ENCODE peak calls at places on chromosomes 1 and 21, in five cellular contexts. One of them, this sample, is unnamed.

GRCh38 chr1:208081972-208082371 is 162.2 kb downstream of the PLXNA2 start:
- DNase-seq in H1: no peak
- DNase-seq in PC-3: no peak
- DNase-seq in fibroblast of lung: peak; percentile 16
- DNase-seq in mesendoderm: peak; percentile 51
- DNase-seq in this sample: no peak

GRCh38 chr1:153567621-153568366 is 2.1 kb upstream of the S100A2 start:
- DNase-seq in H1: no peak
- DNase-seq in PC-3: peak; percentile 98
- DNase-seq in fibroblast of lung: peak; percentile 76
- DNase-seq in mesendoderm: peak; percentile 70
- DNase-seq in this sample: peak; percentile 39

GRCh38 chr1:10122926-10123325 is 87.4 kb upstream of the KIF1B start:
- DNase-seq in H1: no peak
- DNase-seq in PC-3: peak; percentile 6
- DNase-seq in fibroblast of lung: peak; percentile 91
- DNase-seq in mesendoderm: no peak
- DNase-seq in this sample: no peak

GRCh38 chr1:32180186-32181060 is 948 bp downstream of the TXLNA start:
- DNase-seq in H1: peak; percentile 61
- DNase-seq in PC-3: peak; percentile 33
- DNase-seq in fibroblast of lung: peak; percentile 50
- DNase-seq in mesendoderm: peak; percentile 63
- DNase-seq in this sample: peak; percentile 68

GRCh38 chr1:98797506-98797905 is 136.0 kb downstream of the SNX7 start:
- DNase-seq in H1: no peak
- DNase-seq in PC-3: no peak
- DNase-seq in fibroblast of lung: no peak
- DNase-seq in mesendoderm: no peak
- DNase-seq in this sample: no peak

GRCh38 chr1:211285196-211285595 is 26.0 kb downstream of the RCOR3 start:
- DNase-seq in H1: no peak
- DNase-seq in PC-3: no peak
- DNase-seq in fibroblast of lung: peak; percentile 85
- DNase-seq in mesendoderm: no peak
- DNase-seq in this sample: no peak

GRCh38 chr1:21520899-21521716 is 11.9 kb downstream of the ALPL start:
- DNase-seq in H1: no peak
- DNase-seq in PC-3: no peak
- DNase-seq in fibroblast of lung: peak; percentile 64
- DNase-seq in mesendoderm: no peak
- DNase-seq in this sample: peak; percentile 82

GRCh38 chr1:93815738-93816110 is 63.3 kb downstream of the DNTTIP2 start:
- DNase-seq in H1: no peak
- DNase-seq in PC-3: no peak
- DNase-seq in fibroblast of lung: peak; percentile 69
- DNase-seq in mesendoderm: peak; percentile 92
- DNase-seq in this sample: no peak

GRCh38 chr21:44892536-44893277 is 19.2 kb upstream of the PTTG1IP start:
- DNase-seq in H1: peak; percentile 93
- DNase-seq in PC-3: peak; percentile 70
- DNase-seq in fibroblast of lung: no peak
- DNase-seq in mesendoderm: peak; percentile 45
- DNase-seq in this sample: peak; percentile 92

GRCh38 chr1:55369474-55369873 is 154.3 kb upstream of the USP24 start:
- DNase-seq in H1: no peak
- DNase-seq in PC-3: peak; percentile 81
- DNase-seq in fibroblast of lung: peak; percentile 77
- DNase-seq in mesendoderm: no peak
- DNase-seq in this sample: no peak

GRCh38 chr1:45566722-45567121 is 16.1 kb downstream of the AKR1A1 start:
- DNase-seq in H1: no peak
- DNase-seq in PC-3: no peak
- DNase-seq in fibroblast of lung: no peak
- DNase-seq in mesendoderm: no peak
- DNase-seq in this sample: no peak

GRCh38 chr1:22641906-22642636 is 1.4 kb upstream of the C1QC start:
- DNase-seq in H1: peak; percentile 97
- DNase-seq in PC-3: peak; percentile 69
- DNase-seq in fibroblast of lung: peak; percentile 23
- DNase-seq in mesendoderm: peak; percentile 57
- DNase-seq in this sample: peak; percentile 89

GRCh38 chr1:25538165-25538860 is 5.1 kb upstream of the LDLRAP1 start:
- DNase-seq in H1: no peak
- DNase-seq in PC-3: no peak
- DNase-seq in fibroblast of lung: no peak
- DNase-seq in mesendoderm: no peak
- DNase-seq in this sample: no peak

GRCh38 chr21:32131960-32132359 is 146.9 kb downstream of the MIS18A start:
- DNase-seq in H1: peak; percentile 22
- DNase-seq in PC-3: peak; percentile 34
- DNase-seq in fibroblast of lung: peak; percentile 42
- DNase-seq in mesendoderm: peak; percentile 26
- DNase-seq in this sample: no peak

GRCh38 chr1:46784666-46785065 is 14.2 kb upstream of the CYP4B1 start:
- DNase-seq in H1: no peak
- DNase-seq in PC-3: no peak
- DNase-seq in fibroblast of lung: no peak
- DNase-seq in mesendoderm: peak; percentile 62
- DNase-seq in this sample: no peak

GRCh38 chr1:75174031-75174760 is 40.0 kb downstream of the LHX8 start:
- DNase-seq in H1: no peak
- DNase-seq in PC-3: no peak
- DNase-seq in fibroblast of lung: no peak
- DNase-seq in mesendoderm: no peak
- DNase-seq in this sample: no peak

GRCh38 chr1:85366391-85366790 is 90.0 kb upstream of the BCL10 start:
- DNase-seq in H1: no peak
- DNase-seq in PC-3: peak; percentile 75
- DNase-seq in fibroblast of lung: peak; percentile 90
- DNase-seq in mesendoderm: no peak
- DNase-seq in this sample: no peak

DNA sequence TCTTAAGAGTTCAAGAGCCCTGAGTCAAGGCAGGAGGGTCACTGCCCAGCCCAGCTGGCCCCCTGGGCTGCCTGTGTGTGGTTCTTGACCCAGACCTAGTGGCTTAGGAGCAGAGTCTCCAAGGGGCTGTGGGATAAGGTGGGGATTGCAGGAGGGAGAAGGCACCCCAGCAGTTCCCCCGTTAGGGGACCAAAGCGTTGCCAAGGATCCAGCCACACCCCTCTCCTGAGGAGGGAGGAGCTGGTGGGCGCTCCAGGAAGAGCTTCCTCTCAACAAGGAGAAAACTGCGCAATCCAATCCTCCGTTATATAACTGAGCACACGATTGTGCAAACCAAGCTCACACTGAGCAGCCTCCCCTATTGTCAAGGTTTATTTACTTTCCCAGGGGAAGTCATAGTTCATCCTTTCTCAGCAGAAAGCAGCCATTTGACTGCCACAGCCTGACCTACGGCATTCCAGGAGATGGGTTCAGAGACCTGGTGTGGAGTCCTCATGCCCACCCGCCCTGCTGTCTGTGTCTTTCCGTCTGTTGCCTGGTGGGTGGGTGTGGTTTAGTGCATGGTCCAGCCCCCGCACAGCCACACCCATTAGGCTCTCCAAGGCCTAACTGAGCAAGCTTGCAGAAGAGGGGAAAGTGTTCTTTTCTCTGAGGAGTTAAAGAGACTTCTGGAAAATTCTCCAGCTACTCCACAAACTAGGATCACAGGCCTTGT is 3.5 kb downstream of the EPHX1 start:
- DNase-seq in H1: no peak
- DNase-seq in PC-3: peak; percentile 20
- DNase-seq in fibroblast of lung: no peak
- DNase-seq in mesendoderm: peak; percentile 57
- DNase-seq in this sample: peak; percentile 52
- H3K9ac ChIP-seq in H1: no peak overlapping the region
- H3K9ac ChIP-seq in PC-3: no peak overlapping the region
- H3K9ac ChIP-seq in fibroblast of lung: no peak overlapping the region
- H3K9ac ChIP-seq in mesendoderm: peak overlapping the region; percentile 8
- H3K9ac ChIP-seq in this sample: no peak overlapping the region

DNA sequence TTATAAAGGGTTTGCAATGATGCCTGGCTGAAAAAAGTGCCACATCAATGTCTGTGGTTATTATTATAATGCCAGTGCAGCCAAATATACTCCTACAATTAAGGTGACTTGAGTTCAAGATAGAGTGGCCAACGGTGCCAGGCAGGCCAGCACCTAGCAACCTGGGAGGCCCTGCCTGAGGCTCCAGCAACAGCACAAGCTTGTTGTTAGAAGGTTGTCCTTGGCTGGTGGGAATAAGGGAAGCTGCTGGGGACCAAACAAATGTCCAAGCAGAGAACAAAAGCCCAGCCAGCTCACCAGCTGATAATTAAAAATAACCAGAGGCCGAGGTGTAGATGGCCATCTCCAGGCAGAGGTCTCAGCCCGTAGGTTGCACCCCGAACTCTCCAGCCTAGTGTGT is 2.0 kb downstream of the TMPRSS2 start:
- DNase-seq in H1: no peak
- DNase-seq in PC-3: no peak
- DNase-seq in fibroblast of lung: no peak
- DNase-seq in mesendoderm: no peak
- DNase-seq in this sample: no peak
- H3K4me1 ChIP-seq in H1: no peaks in the 10 kb centered on the region
- H3K4me1 ChIP-seq in PC-3: peaks cover 38% of the 10 kb centered on the region
- H3K4me1 ChIP-seq in fibroblast of lung: no peaks in the 10 kb centered on the region
- H3K4me1 ChIP-seq in mesendoderm: no peaks in the 10 kb centered on the region
- H3K4me1 ChIP-seq in this sample: no peaks in the 10 kb centered on the region

GRCh38 chr1:183070923-183071618 is 47.9 kb downstream of the LAMC1 start:
- DNase-seq in H1: no peak
- DNase-seq in PC-3: peak; percentile 69
- DNase-seq in fibroblast of lung: peak; percentile 98
- DNase-seq in mesendoderm: peak; percentile 65
- DNase-seq in this sample: peak; percentile 58

GRCh38 chr1:183073320-183073719 is 50.1 kb downstream of the LAMC1 start:
- DNase-seq in H1: no peak
- DNase-seq in PC-3: no peak
- DNase-seq in fibroblast of lung: no peak
- DNase-seq in mesendoderm: no peak
- DNase-seq in this sample: no peak

GRCh38 chr1:183074215-183074614 is 51.0 kb downstream of the LAMC1 start:
- DNase-seq in H1: no peak
- DNase-seq in PC-3: no peak
- DNase-seq in fibroblast of lung: no peak
- DNase-seq in mesendoderm: no peak
- DNase-seq in this sample: no peak

GRCh38 chr1:183069562-183070216 is 46.5 kb downstream of the LAMC1 start:
- DNase-seq in H1: no peak
- DNase-seq in PC-3: peak; percentile 90
- DNase-seq in fibroblast of lung: peak; percentile 68
- DNase-seq in mesendoderm: no peak
- DNase-seq in this sample: no peak

GRCh38 chr1:183070234-183070922 is 47.2 kb downstream of the LAMC1 start:
- DNase-seq in H1: no peak
- DNase-seq in PC-3: no peak
- DNase-seq in fibroblast of lung: no peak
- DNase-seq in mesendoderm: no peak
- DNase-seq in this sample: no peak
- H3K27ac ChIP-seq in H1: no peak overlapping the region
- H3K27ac ChIP-seq in PC-3: peak overlapping the region; percentile 96
- H3K27ac ChIP-seq in fibroblast of lung: no peak overlapping the region
- H3K27ac ChIP-seq in mesendoderm: no peak overlapping the region
- H3K27ac ChIP-seq in this sample: no peak overlapping the region

GRCh38 chr1:17210176-17210575 is 5.2 kb downstream of the PADI1 start:
- DNase-seq in H1: no peak
- DNase-seq in PC-3: no peak
- DNase-seq in fibroblast of lung: peak; percentile 33
- DNase-seq in mesendoderm: peak; percentile 41
- DNase-seq in this sample: no peak

GRCh38 chr1:17211377-17211776 is 6.4 kb downstream of the PADI1 start:
- DNase-seq in H1: no peak
- DNase-seq in PC-3: no peak
- DNase-seq in fibroblast of lung: no peak
- DNase-seq in mesendoderm: no peak
- DNase-seq in this sample: no peak

GRCh38 chr1:17213433-17214148 is 8.7 kb downstream of the PADI1 start:
- DNase-seq in H1: no peak
- DNase-seq in PC-3: no peak
- DNase-seq in fibroblast of lung: no peak
- DNase-seq in mesendoderm: no peak
- DNase-seq in this sample: no peak

GRCh38 chr1:17212487-17213121 is 7.7 kb downstream of the PADI1 start:
- DNase-seq in H1: no peak
- DNase-seq in PC-3: no peak
- DNase-seq in fibroblast of lung: peak; percentile 83
- DNase-seq in mesendoderm: peak; percentile 49
- DNase-seq in this sample: no peak

DNA sequence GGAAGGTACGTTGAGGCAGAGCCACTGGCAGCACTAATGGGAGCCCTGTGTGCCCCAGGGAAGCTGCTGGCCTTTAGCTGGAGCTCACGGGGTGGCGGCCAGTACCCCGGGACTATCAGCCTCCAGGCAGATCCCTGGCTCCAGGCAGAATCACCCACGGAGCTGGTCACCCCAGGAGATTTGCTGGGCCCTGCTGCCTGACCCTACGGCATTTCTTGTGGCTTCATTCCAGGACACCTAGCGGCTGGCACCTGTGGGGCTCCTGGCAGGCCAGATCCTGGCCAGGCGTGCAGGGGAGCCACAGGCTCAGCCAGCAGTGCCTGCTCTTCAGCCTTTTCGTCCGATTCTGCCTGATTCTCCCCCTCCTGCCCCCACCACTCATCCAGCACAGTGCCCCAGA is 7.1 kb downstream of the PADI1 start:
- DNase-seq in H1: no peak
- DNase-seq in PC-3: no peak
- DNase-seq in fibroblast of lung: no peak
- DNase-seq in mesendoderm: no peak
- DNase-seq in this sample: no peak
- H3K9ac ChIP-seq in H1: no peak overlapping the region
- H3K9ac ChIP-seq in PC-3: no peak overlapping the region
- H3K9ac ChIP-seq in fibroblast of lung: no peak overlapping the region
- H3K9ac ChIP-seq in mesendoderm: no peak overlapping the region
- H3K9ac ChIP-seq in this sample: no peak overlapping the region

DNA sequence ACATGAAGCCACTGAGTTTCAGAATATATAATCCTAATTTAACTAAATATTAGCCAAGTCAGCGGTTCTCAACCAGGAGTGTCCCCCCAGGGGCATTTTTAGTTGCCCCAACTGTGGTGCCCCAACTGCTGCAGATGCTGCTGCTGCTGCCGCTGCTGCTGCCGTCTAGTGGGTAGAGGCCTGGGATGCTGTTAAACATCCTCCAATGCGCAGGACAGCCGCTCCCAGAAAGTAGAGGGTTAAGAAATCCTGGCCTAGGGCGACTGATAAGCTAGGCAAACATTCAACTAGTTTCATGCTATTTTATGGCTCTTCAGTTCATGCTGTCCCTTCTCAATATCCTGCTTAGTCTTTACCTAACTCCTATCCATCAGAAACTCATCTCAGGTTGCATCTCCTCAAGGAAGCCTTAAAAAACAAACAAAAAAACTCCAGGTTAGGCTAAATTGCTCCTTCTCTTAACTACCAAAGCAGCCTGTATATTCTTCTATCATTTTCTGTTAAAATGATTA is 9.9 kb upstream of the DCAF6 start:
- DNase-seq in H1: no peak
- DNase-seq in PC-3: no peak
- DNase-seq in fibroblast of lung: no peak
- DNase-seq in mesendoderm: peak; percentile 60
- DNase-seq in this sample: no peak
- H3K4me1 ChIP-seq in H1: no peaks in the 10 kb centered on the region
- H3K4me1 ChIP-seq in PC-3: peaks cover 17% of the 10 kb centered on the region
- H3K4me1 ChIP-seq in fibroblast of lung: peaks cover 2% of the 10 kb centered on the region
- H3K4me1 ChIP-seq in mesendoderm: peaks cover 2% of the 10 kb centered on the region
- H3K4me1 ChIP-seq in this sample: peaks cover 89% of the 10 kb centered on the region